ENCODE peak calls at places on chromosomes 4 and X, in nine cellular contexts. Y, E, A, M, R, T, H, S and J are unnamed samples.

GRCh38 chrX:104427693-104428092 is 138.3 kb upstream of the IL1RAPL2 start:
- DNase-seq in Y (no peak), E (no peak), A (no peak), M (no peak), R (no peak), T (no peak), H (no peak), S (no peak), J (no peak)

GRCh38 chr4:22959483-22959882 is 266.7 kb downstream of the GBA3 start:
- DNase-seq in Y (no peak), E (no peak), A (no peak), M (no peak), R (no peak), T (no peak), H (no peak), S (no peak), J (no peak)

GRCh38 chr4:7328913-7329638 is 105.7 kb downstream of the PSAPL1 start:
- DNase-seq in Y (peak; percentile 8), E (peak; percentile 27), A (peak; percentile 71), M (peak; percentile 73), R (no peak), T (peak; percentile 79), H (peak; percentile 85), S (peak; percentile 34), J (peak; percentile 26)

GRCh38 chr4:184649971-184650855 is 675 bp downstream of the PRIMPOL start:
- DNase-seq in Y (no peak), E (peak; percentile 63), A (no peak), M (peak; percentile 58), R (peak; percentile 33), T (no peak), H (peak; percentile 14), S (peak; percentile 20), J (peak; percentile 51)

GRCh38 chr4:154595807-154596206 is 5.3 kb upstream of the FGA start:
- DNase-seq in Y (no peak), E (peak; percentile 23), A (no peak), M (peak; percentile 56), R (no peak), T (no peak), H (peak; percentile 75), S (no peak), J (no peak)

GRCh38 chrX:9503261-9503660 is 38.4 kb downstream of the TBL1X start:
- DNase-seq in Y (no peak), E (no peak), A (no peak), M (no peak), R (no peak), T (no peak), H (no peak), S (no peak), J (no peak)

GRCh38 chrX:48468693-48469691 is 1.1 kb downstream of the SLC38A5 start:
- DNase-seq in Y (no peak), E (no peak), A (no peak), M (no peak), R (peak; percentile 31), T (no peak), H (no peak), S (no peak), J (no peak)

GRCh38 chr4:173821031-173821430 is 291.0 kb upstream of the HAND2 start:
- DNase-seq in Y (no peak), E (peak; percentile 74), A (no peak), M (no peak), R (no peak), T (no peak), H (no peak), S (no peak), J (peak; percentile 28)

GRCh38 chr4:110487873-110488272 is 11.9 kb downstream of the ENPEP start:
- DNase-seq in Y (no peak), E (peak; percentile 32), A (no peak), M (peak; percentile 35), R (no peak), T (no peak), H (peak; percentile 19), S (no peak), J (peak; percentile 27)
- H3K4me3 ChIP-seq in Y (no peak overlapping the region), E (no peak overlapping the region), A (no peak overlapping the region), M (no peak overlapping the region), R (no peak overlapping the region), T (no peak overlapping the region), H (no peak overlapping the region), S (no peak overlapping the region), J (no peak overlapping the region)

DNA sequence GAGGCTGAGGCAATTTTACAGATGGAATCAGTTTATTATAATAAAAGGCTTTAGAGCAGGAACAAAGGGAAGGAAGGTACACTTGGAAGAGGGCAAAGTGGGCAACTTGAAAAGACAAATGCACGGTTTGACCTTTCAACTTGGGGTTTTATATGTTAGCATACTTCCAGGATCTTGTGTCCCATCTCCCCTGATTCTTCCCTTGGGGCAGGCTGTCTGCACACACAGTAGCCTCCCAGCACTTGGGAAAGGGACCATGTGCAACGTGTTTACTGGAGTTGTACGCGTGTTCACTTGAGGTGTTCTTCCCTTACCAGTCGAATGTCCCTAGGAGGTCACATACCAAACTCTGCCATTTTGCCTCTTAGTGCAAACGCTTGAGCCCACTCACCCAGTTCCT is 7.3 kb downstream of the PPA2 start:
- DNase-seq in Y (no peak), E (no peak), A (no peak), M (no peak), R (no peak), T (no peak), H (no peak), S (no peak), J (no peak)
- TF ChIP-seq CTCF in Y (no peak), E (no peak), A (no peak), M (no peak), R (no peak), T (no peak), H (no peak), S (no peak), J (no peak)

GRCh38 chrX:41475611-41476241 is 28.6 kb downstream of the NYX start:
- DNase-seq in Y (no peak), E (no peak), A (no peak), M (peak; percentile 23), R (no peak), T (no peak), H (no peak), S (no peak), J (no peak)

GRCh38 chrX:41474726-41475100 is 27.6 kb downstream of the NYX start:
- DNase-seq in Y (no peak), E (no peak), A (no peak), M (no peak), R (no peak), T (no peak), H (no peak), S (no peak), J (no peak)

GRCh38 chrX:41472231-41472815 is 25.2 kb downstream of the NYX start:
- DNase-seq in Y (no peak), E (no peak), A (no peak), M (no peak), R (no peak), T (no peak), H (no peak), S (no peak), J (no peak)

GRCh38 chrX:41473936-41474725 is 27.0 kb downstream of the NYX start:
- DNase-seq in Y (no peak), E (no peak), A (no peak), M (no peak), R (no peak), T (no peak), H (no peak), S (no peak), J (no peak)

DNA sequence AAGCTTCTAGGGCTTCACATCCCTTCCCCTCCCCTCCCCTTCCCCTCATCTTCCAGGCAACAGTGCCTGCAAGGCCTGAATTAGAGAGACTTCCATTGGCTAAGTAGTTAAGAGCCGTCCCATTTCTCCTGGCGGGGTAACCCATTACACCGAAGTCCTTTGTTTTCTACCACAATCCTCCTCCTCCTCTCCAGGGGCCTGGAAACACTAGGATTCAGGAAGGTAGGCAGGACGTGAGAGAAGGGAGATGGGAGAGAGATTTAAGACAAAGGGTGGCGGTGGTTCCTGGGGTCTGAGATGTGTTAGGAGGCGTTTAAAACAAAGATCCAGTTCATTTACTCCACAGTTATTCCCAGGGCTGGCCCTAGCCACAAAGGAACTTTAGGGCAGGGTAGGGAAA is 28.0 kb downstream of the NYX start:
- DNase-seq in Y (no peak), E (no peak), A (no peak), M (no peak), R (no peak), T (no peak), H (no peak), S (no peak), J (no peak)
- H3K4me3 ChIP-seq in Y (no peak overlapping the region), E (no peak overlapping the region), A (no peak overlapping the region), M (no peak overlapping the region), R (no peak overlapping the region), T (no peak overlapping the region), H (no peak overlapping the region), S (no peak overlapping the region), J (no peak overlapping the region)

GRCh38 chrX:3938587-3938986 is 225.1 kb upstream of the PRKX start:
- DNase-seq in Y (no peak), E (no peak), A (no peak), M (no peak), R (no peak), T (no peak), H (no peak), S (no peak), J (no peak)

DNA sequence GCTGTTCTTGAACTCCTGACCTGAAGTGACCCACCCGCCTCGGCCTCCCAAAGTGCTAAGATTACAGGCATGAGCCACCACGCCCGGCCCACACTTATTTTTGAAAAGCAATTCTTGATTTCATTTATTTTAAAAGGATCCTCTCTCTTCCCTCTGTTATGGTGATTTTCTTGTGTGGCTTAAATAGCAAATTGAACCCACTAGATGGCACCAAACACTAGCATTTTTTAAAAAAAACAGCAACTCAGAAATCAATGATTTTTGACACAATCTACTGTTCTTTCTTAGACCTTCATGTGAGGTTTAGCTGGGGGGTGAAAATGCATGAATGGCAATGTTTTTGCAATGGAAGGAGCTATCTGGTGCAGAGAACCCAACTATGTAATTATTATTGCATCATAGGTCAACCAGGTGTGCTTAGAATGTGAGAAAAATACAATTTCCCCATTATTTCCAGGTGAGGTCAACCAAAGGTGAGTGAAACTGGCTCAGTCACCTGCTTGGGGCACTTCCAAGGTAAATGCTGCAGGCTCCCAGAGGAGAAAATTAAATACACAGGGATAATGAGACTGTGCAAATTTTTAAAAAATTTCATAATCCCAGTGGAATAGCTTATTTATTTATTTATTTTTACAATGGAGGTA is 226.6 kb upstream of the PRKX start:
- DNase-seq in Y (no peak), E (peak; percentile 24), A (no peak), M (peak; percentile 30), R (no peak), T (no peak), H (peak; percentile 50), S (peak; percentile 55), J (peak; percentile 36)
- TF ChIP-seq CTCF in Y (peak; percentile 50), E (peak; percentile 47), A (no peak), M (peak; percentile 46), R (no peak), T (peak; percentile 33), H (peak; percentile 61), S (peak; percentile 64), J (peak; percentile 57)

DNA sequence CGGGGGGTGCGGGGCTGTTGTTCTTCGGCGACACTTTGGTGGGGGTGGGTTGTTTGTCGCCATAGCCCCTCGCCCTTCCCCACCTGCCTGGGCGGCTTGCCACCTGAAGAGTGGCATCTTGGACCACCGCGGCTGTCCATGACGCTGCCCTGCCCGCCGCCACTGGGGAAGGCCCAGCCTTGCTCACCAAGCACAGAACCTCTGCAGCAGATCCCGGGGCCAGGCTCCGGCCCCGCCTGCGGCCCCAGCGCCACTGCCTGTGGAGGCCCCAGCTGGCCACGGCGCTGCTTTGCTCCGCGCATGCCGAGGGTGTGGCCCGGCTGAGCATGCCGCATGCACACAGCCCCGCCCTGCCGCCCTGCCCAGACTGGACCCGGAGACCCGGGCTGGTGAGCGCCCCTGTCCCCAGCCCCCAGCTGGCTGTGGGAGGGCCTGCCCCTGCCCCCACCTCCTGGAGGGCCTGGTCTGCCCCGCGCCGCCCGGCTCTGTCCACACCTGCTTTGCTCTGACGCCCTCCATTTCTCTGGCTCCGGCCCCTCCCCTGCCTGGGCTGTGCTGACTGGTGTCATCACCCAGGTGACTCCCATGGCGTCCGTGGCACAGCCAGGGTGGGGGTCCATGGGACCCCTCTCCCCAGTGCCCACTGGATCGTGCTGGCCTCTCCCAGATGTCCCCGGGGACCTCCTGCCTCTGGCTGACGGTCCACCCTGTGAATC is 5.3 kb downstream of the NAT8L start:
- DNase-seq in Y (no peak), E (no peak), A (peak; percentile 44), M (no peak), R (peak; percentile 75), T (no peak), H (peak; percentile 60), S (no peak), J (no peak)
- H3K4me3 ChIP-seq in Y (no peak overlapping the region), E (no peak overlapping the region), A (no peak overlapping the region), M (no peak overlapping the region), R (no peak overlapping the region), T (no peak overlapping the region), H (peak overlapping the region; percentile 65), S (no peak overlapping the region), J (no peak overlapping the region)